ENCODE peak calls at places on chromosomes 1 and 21, in seven cellular contexts. B is GM12878, T is HCT116, H is K562, I is T47D, X is H1, R is SK-N-SH. W is an unnamed sample.

GRCh38 chr1:225481738-225482137 is 53.9 kb upstream of the LBR start:
- DNase-seq in H (no peak), X (peak; percentile 34), B (no peak), R (no peak), I (no peak), T (no peak), W (no peak)

GRCh38 chr1:66350001-66350547 is 183.9 kb upstream of the SGIP1 start:
- DNase-seq in T (peak; percentile 95), X (no peak), H (no peak), R (no peak), B (no peak), I (no peak), W (no peak)

GRCh38 chr1:924619-925323 is 1.0 kb downstream of the SAMD11 start:
- DNase-seq in B (no peak), T (no peak), I (peak; percentile 66), X (peak; percentile 75), H (peak; percentile 54), R (peak; percentile 74), W (no peak)

GRCh38 chr1:172863031-172863430 is 187.7 kb downstream of the TNFSF18 start:
- DNase-seq in R (no peak), T (no peak), H (no peak), X (no peak), I (no peak), B (no peak), W (no peak)

GRCh38 chr1:231950732-231951131 is 324.1 kb downstream of the DISC1 start:
- DNase-seq in R (no peak), H (no peak), I (no peak), B (no peak), X (no peak), T (no peak), W (no peak)

GRCh38 chr1:230839166-230839565 is 29.2 kb downstream of the C1orf198 start:
- DNase-seq in B (no peak), H (no peak), I (no peak), R (no peak), X (no peak), T (no peak), W (no peak)

GRCh38 chr1:31371560-31371959 is 1.3 kb downstream of the FABP3 start:
- DNase-seq in H (peak; percentile 24), I (no peak), T (no peak), X (no peak), B (no peak), R (no peak), W (peak; percentile 20)

GRCh38 chr1:44677201-44677520 is 2.6 kb downstream of the ARMH1 start:
- DNase-seq in X (no peak), I (peak; percentile 53), R (peak; percentile 40), B (no peak), T (no peak), H (peak; percentile 63), W (peak; percentile 74)

GRCh38 chr1:9242338-9242969 is 7.9 kb downstream of the H6PD start:
- DNase-seq in B (no peak), X (no peak), I (no peak), T (no peak), H (no peak), R (no peak), W (peak; percentile 54)

GRCh38 chr21:25934771-25935224 is 200.0 kb downstream of the GABPA start:
- DNase-seq in B (no peak), H (no peak), T (no peak), X (no peak), I (peak; percentile 89), R (no peak), W (peak; percentile 44)

GRCh38 chr1:200038987-200039848 is 11.7 kb downstream of the NR5A2 start:
- DNase-seq in R (peak; percentile 76), B (no peak), H (no peak), I (peak; percentile 69), T (peak; percentile 10), X (peak; percentile 89), W (no peak)

GRCh38 chr1:92901699-92902405 is 59.4 kb downstream of the DIPK1A start:
- DNase-seq in R (no peak), X (no peak), H (no peak), B (no peak), I (no peak), T (no peak), W (no peak)

GRCh38 chr1:178360421-178360820 is 136.3 kb downstream of the CLEC20A start:
- DNase-seq in B (no peak), H (no peak), T (no peak), I (no peak), R (no peak), X (no peak), W (no peak)

GRCh38 chr1:234970371-234970730 is 158.3 kb downstream of the TOMM20 start:
- DNase-seq in I (no peak), X (no peak), H (no peak), T (no peak), B (no peak), R (no peak), W (no peak)

DNA sequence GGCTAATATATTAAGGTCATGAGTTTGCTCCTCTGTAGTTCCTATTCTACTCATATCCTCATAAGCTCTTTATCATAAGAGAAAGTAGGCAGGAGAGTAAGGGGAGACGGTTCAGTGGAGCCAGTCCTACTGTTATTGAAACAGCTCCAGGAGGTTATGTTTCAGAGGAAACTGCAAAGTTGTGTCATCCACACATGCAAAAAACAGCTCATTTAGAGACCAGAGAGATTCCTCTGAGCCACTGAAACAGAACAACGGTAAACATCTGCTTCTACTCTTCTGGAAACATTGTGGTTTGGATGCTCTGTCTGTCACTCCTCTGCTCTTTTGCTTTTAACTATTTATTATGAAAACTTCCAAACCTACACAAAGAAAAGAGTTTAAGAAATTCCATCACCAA is 66.3 kb upstream of the PPP2R5A start:
- DNase-seq in R (no peak), B (peak; percentile 48), H (no peak), T (no peak), I (no peak), X (no peak), W (no peak)
- TF ChIP-seq JUND in R (no peak), B (no peak), H (no peak), T (no peak), I (no peak), X (no peak), W (no peak)

GRCh38 chr1:108661030-108661609 is at the start of gene HENMT1:
- DNase-seq in H (no peak), X (peak; percentile 77), B (peak; percentile 23), R (peak; percentile 78), I (no peak), T (no peak), W (no peak)
- TF ChIP-seq JUND in H (no peak), X (no peak), B (peak; percentile 18), R (no peak), I (no peak), T (no peak), W (no peak)

GRCh38 chr1:154420961-154421924 is 16.1 kb downstream of the IL6R start:
- DNase-seq in H (no peak), R (no peak), X (no peak), I (no peak), T (no peak), B (no peak), W (no peak)

GRCh38 chr1:154425172-154425571 is 20.0 kb downstream of the IL6R start:
- DNase-seq in H (no peak), B (no peak), I (no peak), R (no peak), X (no peak), T (no peak), W (no peak)

GRCh38 chr1:154423988-154424326 is 18.8 kb downstream of the IL6R start:
- DNase-seq in X (no peak), B (no peak), R (no peak), I (no peak), T (no peak), H (no peak), W (no peak)

GRCh38 chr1:154422521-154422920 is 17.4 kb downstream of the IL6R start:
- DNase-seq in I (no peak), X (no peak), B (no peak), R (no peak), H (no peak), T (no peak), W (no peak)

GRCh38 chr1:154423303-154423987 is 18.3 kb downstream of the IL6R start:
- DNase-seq in I (no peak), B (no peak), R (no peak), T (no peak), H (no peak), X (no peak), W (no peak)
- TF ChIP-seq JUND in I (no peak), B (no peak), R (peak; percentile 62), T (no peak), H (no peak), X (no peak), W (no peak)

DNA sequence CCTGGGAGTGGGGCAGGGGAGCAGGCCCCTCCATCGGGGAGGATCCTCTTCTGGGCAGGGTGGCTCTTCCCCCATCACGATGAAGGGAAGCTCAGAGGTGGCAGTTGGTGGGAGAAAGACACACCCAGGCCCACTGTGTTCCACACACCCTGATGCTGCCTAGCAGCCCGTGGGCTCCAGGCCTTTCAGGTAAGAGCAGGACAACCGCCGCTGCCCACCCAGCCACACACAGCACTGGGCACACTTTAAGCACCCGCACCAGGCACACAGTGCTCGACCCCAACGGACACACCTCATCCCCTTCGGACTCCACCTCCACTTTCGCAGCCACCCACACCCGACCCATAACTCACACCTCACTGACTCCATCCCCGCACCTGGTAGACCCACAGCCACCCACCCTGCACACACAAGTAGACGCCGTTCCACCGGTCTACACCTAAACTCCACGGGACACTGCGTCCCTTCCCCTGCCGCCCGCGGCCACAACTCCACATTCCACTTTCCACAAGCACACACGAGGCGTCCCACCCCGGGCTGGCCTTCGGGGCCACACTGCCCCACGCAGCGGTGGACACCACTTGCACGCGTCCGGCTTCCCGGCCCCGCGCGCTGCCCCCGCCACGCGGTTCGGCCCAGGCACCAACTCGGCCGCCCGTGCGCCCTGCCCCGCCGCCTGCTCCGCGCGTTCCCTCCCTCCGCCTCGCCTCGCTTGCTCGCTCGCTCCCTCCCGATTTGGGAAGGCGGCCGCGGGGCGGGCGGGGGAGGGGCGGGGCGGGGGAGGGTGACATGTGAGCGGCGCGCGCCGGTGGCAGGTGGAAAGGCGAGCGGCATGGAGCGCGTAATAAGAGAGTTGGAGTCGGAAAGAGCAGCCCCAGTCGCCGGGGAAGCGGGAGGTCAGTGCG is at the start of gene KCNQ4:
- DNase-seq in R (peak; percentile 80), B (no peak), T (no peak), X (peak; percentile 71), I (peak; percentile 71), H (peak; percentile 79), W (no peak)
- TF ChIP-seq JUND in R (no peak), B (no peak), T (no peak), X (no peak), I (no peak), H (no peak), W (no peak)

DNA sequence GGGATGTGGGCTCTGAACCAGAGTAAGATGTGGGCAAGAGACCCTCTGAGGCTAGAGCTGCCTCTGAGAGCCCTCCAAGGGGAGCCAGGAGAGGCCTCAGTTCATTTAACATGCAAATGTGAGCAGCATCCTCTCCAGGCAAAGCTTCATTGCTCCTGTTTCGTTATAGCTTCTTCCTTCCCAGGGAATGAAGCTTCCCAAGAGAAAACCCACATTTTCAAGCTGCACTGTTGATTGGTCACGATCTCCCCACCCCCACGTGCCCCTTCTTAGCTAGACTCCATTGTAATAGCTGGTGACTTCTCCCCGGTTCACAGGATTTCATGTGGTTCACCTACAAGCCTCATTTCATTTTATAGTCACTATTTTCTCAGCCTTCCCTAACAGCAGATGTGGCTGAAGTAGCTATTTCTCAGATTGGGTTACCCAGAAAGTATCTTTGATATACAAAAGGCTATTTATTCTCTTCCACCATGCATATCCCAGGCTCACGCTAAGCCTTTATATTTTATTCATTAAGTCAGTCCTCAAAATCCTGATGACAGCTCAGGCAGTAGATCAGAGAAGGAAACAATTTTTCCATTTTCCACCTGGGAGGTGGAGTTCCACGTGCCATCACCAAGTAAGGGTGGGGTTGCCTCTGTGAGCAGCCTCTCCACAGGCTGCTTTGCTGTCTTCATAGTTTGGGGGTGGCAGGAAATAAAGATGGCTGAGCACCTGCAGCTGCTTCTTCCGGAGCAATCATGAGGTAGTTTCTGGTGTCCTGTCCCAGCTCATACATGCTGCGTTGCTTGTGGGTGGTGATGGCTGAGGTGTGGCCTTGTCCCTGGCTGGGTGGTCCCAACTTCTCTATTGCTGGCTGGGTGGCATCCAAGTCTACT is 178.3 kb upstream of the RAB4A start:
- DNase-seq in H (no peak), B (no peak), T (no peak), X (no peak), I (no peak), R (no peak), W (no peak)
- TF ChIP-seq JUND in H (no peak), B (no peak), T (no peak), X (no peak), I (no peak), R (no peak), W (no peak)

W was measured in HepG2.